ENCODE peak calls at places on chromosomes 13 and 19, in five cellular contexts. One of them, this sample, is unnamed.

GRCh38 chr13:20461481-20461859 is 64.2 kb downstream of the CRYL1 start:
- DNase-seq in IMR-90: peak; percentile 49
- DNase-seq in esophagus squamous epithelium: no peak
- DNase-seq in fibroblast of lung: no peak
- DNase-seq in upper lobe of left lung: no peak
- DNase-seq in this sample: no peak

GRCh38 chr13:22311734-22312404 is 641.0 kb downstream of the FGF9 start:
- DNase-seq in esophagus squamous epithelium: no peak
- DNase-seq in IMR-90: no peak
- DNase-seq in fibroblast of lung: no peak
- DNase-seq in upper lobe of left lung: peak; percentile 46
- DNase-seq in this sample: no peak

GRCh38 chr13:42174344-42175162 is 97.4 kb upstream of the AKAP11 start:
- DNase-seq in upper lobe of left lung: no peak
- DNase-seq in IMR-90: peak; percentile 73
- DNase-seq in esophagus squamous epithelium: no peak
- DNase-seq in fibroblast of lung: peak; percentile 26
- DNase-seq in this sample: no peak

GRCh38 chr13:112987625-112988024 is 18.6 kb downstream of the MCF2L start:
- DNase-seq in fibroblast of lung: no peak
- DNase-seq in upper lobe of left lung: no peak
- DNase-seq in IMR-90: no peak
- DNase-seq in esophagus squamous epithelium: no peak
- DNase-seq in this sample: no peak

GRCh38 chr13:40530961-40531360 is 135.5 kb downstream of the FOXO1 start:
- DNase-seq in esophagus squamous epithelium: no peak
- DNase-seq in upper lobe of left lung: no peak
- DNase-seq in IMR-90: no peak
- DNase-seq in fibroblast of lung: no peak
- DNase-seq in this sample: no peak

GRCh38 chr13:95505976-95506375 is 46.5 kb upstream of the CLDN10 start:
- DNase-seq in upper lobe of left lung: no peak
- DNase-seq in IMR-90: no peak
- DNase-seq in fibroblast of lung: no peak
- DNase-seq in esophagus squamous epithelium: no peak
- DNase-seq in this sample: no peak

GRCh38 chr13:48400820-48401219 is 12.1 kb downstream of the LPAR6 start:
- DNase-seq in IMR-90: peak; percentile 46
- DNase-seq in upper lobe of left lung: no peak
- DNase-seq in fibroblast of lung: peak; percentile 69
- DNase-seq in esophagus squamous epithelium: no peak
- DNase-seq in this sample: no peak

GRCh38 chr13:110403315-110403714 is 96.2 kb downstream of the COL4A2 start:
- DNase-seq in esophagus squamous epithelium: no peak
- DNase-seq in upper lobe of left lung: no peak
- DNase-seq in fibroblast of lung: no peak
- DNase-seq in IMR-90: peak; percentile 84
- DNase-seq in this sample: no peak

GRCh38 chr19:41531438-41532311 is 44.3 kb upstream of the CEACAM21 start:
- DNase-seq in upper lobe of left lung: no peak
- DNase-seq in fibroblast of lung: peak; percentile 56
- DNase-seq in esophagus squamous epithelium: peak; percentile 43
- DNase-seq in IMR-90: peak; percentile 31
- DNase-seq in this sample: peak; percentile 46

GRCh38 chr19:41367848-41368301 is 3.9 kb upstream of the B9D2 start:
- DNase-seq in esophagus squamous epithelium: no peak
- DNase-seq in fibroblast of lung: peak; percentile 84
- DNase-seq in IMR-90: peak; percentile 96
- DNase-seq in upper lobe of left lung: no peak
- DNase-seq in this sample: no peak

GRCh38 chr19:39524495-39524894 is 8.2 kb downstream of the EID2B start:
- DNase-seq in IMR-90: no peak
- DNase-seq in upper lobe of left lung: no peak
- DNase-seq in fibroblast of lung: no peak
- DNase-seq in esophagus squamous epithelium: no peak
- DNase-seq in this sample: no peak

GRCh38 chr13:22062478-22063205 is 391.8 kb downstream of the FGF9 start:
- DNase-seq in fibroblast of lung: peak; percentile 3
- DNase-seq in upper lobe of left lung: no peak
- DNase-seq in esophagus squamous epithelium: no peak
- DNase-seq in IMR-90: peak; percentile 63
- DNase-seq in this sample: no peak

GRCh38 chr19:5293607-5294089 is 47.0 kb downstream of the PTPRS start:
- DNase-seq in fibroblast of lung: no peak
- DNase-seq in upper lobe of left lung: peak; percentile 87
- DNase-seq in IMR-90: peak; percentile 40
- DNase-seq in esophagus squamous epithelium: no peak
- DNase-seq in this sample: no peak

GRCh38 chr19:32817913-32818476 is 51.6 kb downstream of the SLC7A9 start:
- DNase-seq in fibroblast of lung: no peak
- DNase-seq in upper lobe of left lung: no peak
- DNase-seq in IMR-90: no peak
- DNase-seq in esophagus squamous epithelium: no peak
- DNase-seq in this sample: no peak

GRCh38 chr13:44132710-44133109 is 240.9 kb upstream of the SERP2 start:
- DNase-seq in upper lobe of left lung: peak; percentile 56
- DNase-seq in esophagus squamous epithelium: no peak
- DNase-seq in IMR-90: peak; percentile 71
- DNase-seq in fibroblast of lung: peak; percentile 48
- DNase-seq in this sample: no peak

GRCh38 chr13:33764716-33765115 is 53.2 kb upstream of the RFC3 start:
- DNase-seq in upper lobe of left lung: no peak
- DNase-seq in IMR-90: no peak
- DNase-seq in fibroblast of lung: no peak
- DNase-seq in esophagus squamous epithelium: no peak
- DNase-seq in this sample: no peak

GRCh38 chr19:14006766-14007562 is 844 bp upstream of the RFX1 start:
- DNase-seq in esophagus squamous epithelium: no peak
- DNase-seq in fibroblast of lung: no peak
- DNase-seq in upper lobe of left lung: peak; percentile 96
- DNase-seq in IMR-90: no peak
- DNase-seq in this sample: no peak

GRCh38 chr13:37657134-37657533 is 58.6 kb upstream of the POSTN start:
- DNase-seq in esophagus squamous epithelium: no peak
- DNase-seq in IMR-90: peak; percentile 71
- DNase-seq in upper lobe of left lung: no peak
- DNase-seq in fibroblast of lung: peak; percentile 31
- DNase-seq in this sample: no peak

GRCh38 chr19:43476606-43477005 is 11.2 kb upstream of the LYPD3 start:
- DNase-seq in fibroblast of lung: peak; percentile 88
- DNase-seq in upper lobe of left lung: no peak
- DNase-seq in esophagus squamous epithelium: no peak
- DNase-seq in IMR-90: peak; percentile 94
- DNase-seq in this sample: no peak

GRCh38 chr13:97004096-97004876 is 10.0 kb upstream of the OXGR1 start:
- DNase-seq in esophagus squamous epithelium: no peak
- DNase-seq in upper lobe of left lung: no peak
- DNase-seq in fibroblast of lung: peak; percentile 60
- DNase-seq in IMR-90: peak; percentile 68
- DNase-seq in this sample: no peak

GRCh38 chr13:99281811-99282263 is 23.7 kb upstream of the GPR18 start:
- DNase-seq in esophagus squamous epithelium: no peak
- DNase-seq in upper lobe of left lung: peak; percentile 68
- DNase-seq in IMR-90: no peak
- DNase-seq in fibroblast of lung: no peak
- DNase-seq in this sample: peak; percentile 54

GRCh38 chr19:47762615-47763308 is 15.7 kb upstream of the SELENOW start:
- DNase-seq in esophagus squamous epithelium: no peak
- DNase-seq in upper lobe of left lung: no peak
- DNase-seq in fibroblast of lung: peak; percentile 21
- DNase-seq in IMR-90: no peak
- DNase-seq in this sample: no peak

GRCh38 chr13:32829676-32830091 is 186.5 kb upstream of the KL start:
- DNase-seq in IMR-90: peak; percentile 77
- DNase-seq in esophagus squamous epithelium: no peak
- DNase-seq in fibroblast of lung: peak; percentile 29
- DNase-seq in upper lobe of left lung: no peak
- DNase-seq in this sample: no peak

GRCh38 chr13:101217086-101217485 is 199.2 kb downstream of the NALCN start:
- DNase-seq in fibroblast of lung: peak; percentile 26
- DNase-seq in IMR-90: no peak
- DNase-seq in upper lobe of left lung: no peak
- DNase-seq in esophagus squamous epithelium: no peak
- DNase-seq in this sample: no peak

GRCh38 chr19:29764322-29764721 is 47.5 kb upstream of the CCNE1 start:
- DNase-seq in IMR-90: no peak
- DNase-seq in esophagus squamous epithelium: no peak
- DNase-seq in upper lobe of left lung: no peak
- DNase-seq in fibroblast of lung: no peak
- DNase-seq in this sample: no peak

GRCh38 chr19:48390188-48391099 is 907 bp downstream of the KDELR1 start:
- DNase-seq in upper lobe of left lung: peak; percentile 91
- DNase-seq in esophagus squamous epithelium: no peak
- DNase-seq in fibroblast of lung: peak; percentile 61
- DNase-seq in IMR-90: peak; percentile 49
- DNase-seq in this sample: peak; percentile 50

DNA sequence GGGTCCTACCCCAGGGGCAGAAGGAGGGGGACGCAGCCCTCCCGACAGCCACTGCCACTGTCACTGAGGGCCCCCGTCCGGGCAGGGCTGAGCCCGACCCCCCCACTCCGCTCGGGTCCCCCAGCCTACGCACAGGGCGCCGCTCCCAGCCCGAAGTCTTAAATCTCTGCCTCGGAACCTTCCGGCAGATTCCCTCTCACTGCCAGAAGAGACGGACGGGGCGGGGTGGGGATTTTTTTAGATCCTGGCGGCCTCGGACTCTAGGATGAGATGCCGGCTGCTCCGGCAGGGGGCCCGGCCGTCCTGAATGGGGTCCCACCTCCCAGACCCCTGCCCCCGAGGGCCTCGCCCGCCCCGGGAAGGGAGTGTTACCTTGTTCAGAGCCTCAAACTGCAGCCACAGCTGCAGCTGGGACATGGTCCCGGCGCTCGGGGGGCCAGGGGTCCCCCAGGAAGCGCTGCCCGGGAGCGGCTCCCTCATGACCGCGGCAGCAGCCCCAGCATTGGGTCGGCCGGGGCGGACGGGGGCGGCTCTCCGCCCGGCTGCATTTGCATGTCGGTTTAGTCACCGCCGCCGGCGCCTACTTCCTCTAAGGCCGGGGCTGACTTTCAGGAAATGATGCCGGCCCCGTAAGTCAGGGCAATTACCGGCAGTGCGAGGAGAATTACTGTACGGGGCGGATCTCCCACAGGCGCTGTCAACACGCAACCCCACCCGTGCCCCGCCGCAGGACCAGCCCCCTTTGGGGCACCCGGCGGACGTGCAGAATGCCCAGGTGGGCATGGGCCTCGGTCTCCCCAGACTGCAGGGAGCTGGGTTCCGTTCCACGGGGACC is 28.1 kb downstream of the GPX4 start:
- DNase-seq in IMR-90: peak; percentile 88
- DNase-seq in upper lobe of left lung: peak; percentile 95
- DNase-seq in esophagus squamous epithelium: peak; percentile 76
- DNase-seq in fibroblast of lung: peak; percentile 84
- DNase-seq in this sample: peak; percentile 90
- H3K27ac ChIP-seq in IMR-90: peak overlapping the region; percentile 95
- H3K27ac ChIP-seq in upper lobe of left lung: peak overlapping the region; percentile 96
- H3K27ac ChIP-seq in esophagus squamous epithelium: peak overlapping the region; percentile 96
- H3K27ac ChIP-seq in fibroblast of lung: peak overlapping the region; percentile 98
- H3K27ac ChIP-seq in this sample: peak overlapping the region; percentile 87

DNA sequence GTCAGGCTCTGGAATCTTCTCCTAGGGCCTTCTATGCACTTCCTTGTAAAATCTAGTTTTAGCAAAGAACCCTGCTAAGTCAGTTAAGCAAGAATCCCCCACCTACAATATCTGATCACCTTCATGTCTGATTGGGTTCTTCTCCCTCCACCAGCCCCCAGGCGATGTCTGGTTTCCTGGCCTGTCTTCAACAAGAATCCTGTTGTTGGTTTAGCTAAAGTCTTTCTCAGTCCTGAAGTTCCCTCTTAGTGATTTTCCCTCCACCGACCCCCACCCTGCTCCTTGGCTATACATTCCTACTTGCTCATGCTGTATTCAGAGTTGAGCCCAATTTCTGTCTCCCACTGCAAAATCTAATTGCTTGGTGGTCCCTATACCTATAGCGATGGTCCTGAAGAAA is 35.2 kb upstream of the SLC46A3 start:
- DNase-seq in esophagus squamous epithelium: no peak
- DNase-seq in upper lobe of left lung: no peak
- DNase-seq in IMR-90: no peak
- DNase-seq in fibroblast of lung: no peak
- DNase-seq in this sample: no peak
- H3K27ac ChIP-seq in esophagus squamous epithelium: peak overlapping the region; percentile 65
- H3K27ac ChIP-seq in upper lobe of left lung: no peak overlapping the region
- H3K27ac ChIP-seq in IMR-90: peak overlapping the region; percentile 59
- H3K27ac ChIP-seq in fibroblast of lung: peak overlapping the region; percentile 42
- H3K27ac ChIP-seq in this sample: no peak overlapping the region

GRCh38 chr19:18481505-18482222 is 40.2 kb downstream of the ELL start:
- DNase-seq in fibroblast of lung: no peak
- DNase-seq in IMR-90: no peak
- DNase-seq in upper lobe of left lung: no peak
- DNase-seq in esophagus squamous epithelium: no peak
- DNase-seq in this sample: no peak

GRCh38 chr19:18484992-18485391 is 36.9 kb downstream of the ELL start:
- DNase-seq in esophagus squamous epithelium: no peak
- DNase-seq in upper lobe of left lung: no peak
- DNase-seq in IMR-90: no peak
- DNase-seq in fibroblast of lung: no peak
- DNase-seq in this sample: no peak

GRCh38 chr19:18486746-18487145 is 35.1 kb downstream of the ELL start:
- DNase-seq in esophagus squamous epithelium: no peak
- DNase-seq in upper lobe of left lung: no peak
- DNase-seq in fibroblast of lung: no peak
- DNase-seq in IMR-90: no peak
- DNase-seq in this sample: no peak

GRCh38 chr19:18479964-18480723 is 41.7 kb downstream of the ELL start:
- DNase-seq in fibroblast of lung: peak; percentile 62
- DNase-seq in esophagus squamous epithelium: no peak
- DNase-seq in IMR-90: peak; percentile 64
- DNase-seq in upper lobe of left lung: no peak
- DNase-seq in this sample: no peak

GRCh38 chr19:18483119-18483518 is 38.8 kb downstream of the ELL start:
- DNase-seq in esophagus squamous epithelium: no peak
- DNase-seq in IMR-90: no peak
- DNase-seq in upper lobe of left lung: no peak
- DNase-seq in fibroblast of lung: no peak
- DNase-seq in this sample: no peak
- H3K27ac ChIP-seq in esophagus squamous epithelium: no peak overlapping the region
- H3K27ac ChIP-seq in IMR-90: no peak overlapping the region
- H3K27ac ChIP-seq in upper lobe of left lung: no peak overlapping the region
- H3K27ac ChIP-seq in fibroblast of lung: no peak overlapping the region
- H3K27ac ChIP-seq in this sample: no peak overlapping the region

GRCh38 chr13:98171806-98172569 is 5.1 kb downstream of the RNF113B start:
- DNase-seq in IMR-90: peak; percentile 32
- DNase-seq in upper lobe of left lung: peak; percentile 57
- DNase-seq in fibroblast of lung: peak; percentile 42
- DNase-seq in esophagus squamous epithelium: no peak
- DNase-seq in this sample: no peak

GRCh38 chr13:98174321-98174720 is 2.7 kb downstream of the RNF113B start:
- DNase-seq in upper lobe of left lung: no peak
- DNase-seq in fibroblast of lung: peak; percentile 73
- DNase-seq in IMR-90: no peak
- DNase-seq in esophagus squamous epithelium: no peak
- DNase-seq in this sample: no peak

GRCh38 chr13:98172570-98173405 is 4.3 kb downstream of the RNF113B start:
- DNase-seq in IMR-90: peak; percentile 45
- DNase-seq in upper lobe of left lung: no peak
- DNase-seq in esophagus squamous epithelium: no peak
- DNase-seq in fibroblast of lung: peak; percentile 49
- DNase-seq in this sample: no peak

GRCh38 chr13:98174995-98175394 is 2.1 kb downstream of the RNF113B start:
- DNase-seq in IMR-90: peak; percentile 31
- DNase-seq in esophagus squamous epithelium: no peak
- DNase-seq in upper lobe of left lung: no peak
- DNase-seq in fibroblast of lung: no peak
- DNase-seq in this sample: no peak

GRCh38 chr13:98173431-98173921 is 3.6 kb downstream of the RNF113B start:
- DNase-seq in fibroblast of lung: peak; percentile 99
- DNase-seq in upper lobe of left lung: no peak
- DNase-seq in IMR-90: peak; percentile 99
- DNase-seq in esophagus squamous epithelium: no peak
- DNase-seq in this sample: no peak
- H3K27ac ChIP-seq in fibroblast of lung: peak overlapping the region; percentile 79
- H3K27ac ChIP-seq in upper lobe of left lung: peak overlapping the region; percentile 76
- H3K27ac ChIP-seq in IMR-90: peak overlapping the region; percentile 87
- H3K27ac ChIP-seq in esophagus squamous epithelium: peak overlapping the region; percentile 54
- H3K27ac ChIP-seq in this sample: no peak overlapping the region

This sample was measured in CD8-positive, alpha-beta memory T cell.